ENCODE peak calls at places on chromosome 21, in eight cellular contexts. W is caudate nucleus; P is GF-D8; I is stimulated activated CD8-positive, alpha-beta memory T cell treated with anti-CD3 and anti-CD28 coated beads, Interleukin-7, amount 100 ng/mL, for 1 hour; S is osteocyte; R is endothelial cell; M is upper lobe of right lung; L is Panc1. T is an unnamed sample.

GRCh38 chr21:25298512-25299491 is 308.5 kb downstream of the MRPL39 start:
- DNase-seq in W (no peak), P (no peak), I (no peak), S (no peak), R (no peak), M (no peak), L (no peak), T (no peak)

GRCh38 chr21:26883768-26884167 is 38.6 kb upstream of the ADAMTS1 start:
- DNase-seq in W (no peak), P (no peak), I (no peak), S (no peak), R (no peak), M (no peak), L (no peak), T (no peak)

GRCh38 chr21:34980423-34981115 is 68.5 kb downstream of the RUNX1 start:
- DNase-seq in W (no peak), P (no peak), I (no peak), S (no peak), R (no peak), M (no peak), L (no peak), T (no peak)

GRCh38 chr21:45818904-45819285 is 162.7 kb upstream of the COL6A1 start:
- DNase-seq in W (no peak), P (no peak), I (peak; percentile 11), S (peak; percentile 87), R (no peak), M (no peak), L (no peak), T (no peak)

GRCh38 chr21:44012474-44013379 is 618 bp downstream of the TRAPPC10 start:
- DNase-seq in W (peak; percentile 30), P (peak; percentile 76), I (peak; percentile 61), S (no peak), R (peak; percentile 81), M (peak; percentile 90), L (no peak), T (no peak)

GRCh38 chr21:15144026-15144425 is 79.2 kb upstream of the NRIP1 start:
- DNase-seq in W (no peak), P (no peak), I (no peak), S (no peak), R (no peak), M (no peak), L (no peak), T (no peak)

GRCh38 chr21:44087426-44088400 is 19.5 kb upstream of the PWP2 start:
- DNase-seq in W (no peak), P (no peak), I (no peak), S (peak; percentile 82), R (no peak), M (peak; percentile 66), L (no peak), T (no peak)

GRCh38 chr21:23633447-23633846 is 1973.8 kb downstream of the MRPL39 start:
- DNase-seq in W (no peak), P (no peak), I (no peak), S (no peak), R (no peak), M (no peak), L (no peak), T (no peak)

GRCh38 chr21:33266784-33267135 is 593 bp downstream of the IL10RB start:
- DNase-seq in W (no peak), P (no peak), I (no peak), S (no peak), R (no peak), M (peak; percentile 75), L (no peak), T (no peak)

GRCh38 chr21:44348861-44349260 is 4.6 kb upstream of the TRPM2 start:
- DNase-seq in W (no peak), P (no peak), I (no peak), S (no peak), R (no peak), M (peak; percentile 65), L (no peak), T (no peak)

T was measured in SK-N-MC.